ENCODE peak calls at places on chromosomes 6 and 20, in five cellular contexts. One of them, this sample, is unnamed.

GRCh38 chr6:37679539-37680476 is 17.9 kb downstream of the MDGA1 start:
- DNase-seq in gastrocnemius medialis: peak
- DNase-seq in stimulated activated CD4-positive, alpha-beta T cell treated with anti-CD3 and anti-CD28 coated beads, Interleukin-2, amount 100 ng/mL, for 48 hours: no peak
- DNase-seq in NCI-H2081: no peak
- DNase-seq in RWPE1: no peak
- DNase-seq in this sample: no peak

GRCh38 chr20:36507746-36508145 is 33.6 kb upstream of the MYL9 start:
- DNase-seq in gastrocnemius medialis: no peak
- DNase-seq in stimulated activated CD4-positive, alpha-beta T cell treated with anti-CD3 and anti-CD28 coated beads, Interleukin-2, amount 100 ng/mL, for 48 hours: no peak
- DNase-seq in NCI-H2081: no peak
- DNase-seq in RWPE1: peak
- DNase-seq in this sample: no peak

GRCh38 chr6:127198549-127198948 is 68.1 kb upstream of the RNF146 start:
- DNase-seq in gastrocnemius medialis: no peak
- DNase-seq in stimulated activated CD4-positive, alpha-beta T cell treated with anti-CD3 and anti-CD28 coated beads, Interleukin-2, amount 100 ng/mL, for 48 hours: no peak
- DNase-seq in NCI-H2081: no peak
- DNase-seq in RWPE1: no peak
- DNase-seq in this sample: no peak

GRCh38 chr6:131643262-131643631 is 6.1 kb downstream of the ENPP3 start:
- DNase-seq in gastrocnemius medialis: no peak
- DNase-seq in stimulated activated CD4-positive, alpha-beta T cell treated with anti-CD3 and anti-CD28 coated beads, Interleukin-2, amount 100 ng/mL, for 48 hours: no peak
- DNase-seq in NCI-H2081: peak
- DNase-seq in RWPE1: no peak
- DNase-seq in this sample: peak

GRCh38 chr6:44041461-44042260 is 85.6 kb downstream of the MRPL14 start:
- DNase-seq in gastrocnemius medialis: no peak
- DNase-seq in stimulated activated CD4-positive, alpha-beta T cell treated with anti-CD3 and anti-CD28 coated beads, Interleukin-2, amount 100 ng/mL, for 48 hours: no peak
- DNase-seq in NCI-H2081: no peak
- DNase-seq in RWPE1: peak
- DNase-seq in this sample: peak

GRCh38 chr6:33588894-33589293 is 8.8 kb upstream of the BAK1 start:
- DNase-seq in gastrocnemius medialis: no peak
- DNase-seq in stimulated activated CD4-positive, alpha-beta T cell treated with anti-CD3 and anti-CD28 coated beads, Interleukin-2, amount 100 ng/mL, for 48 hours: no peak
- DNase-seq in NCI-H2081: no peak
- DNase-seq in RWPE1: no peak
- DNase-seq in this sample: no peak

GRCh38 chr6:134636221-134636830 is 313.6 kb downstream of the ALDH8A1 start:
- DNase-seq in gastrocnemius medialis: no peak
- DNase-seq in stimulated activated CD4-positive, alpha-beta T cell treated with anti-CD3 and anti-CD28 coated beads, Interleukin-2, amount 100 ng/mL, for 48 hours: peak
- DNase-seq in NCI-H2081: no peak
- DNase-seq in RWPE1: no peak
- DNase-seq in this sample: no peak

GRCh38 chr20:63699466-63700198 is 3.2 kb downstream of the TNFRSF6B start:
- DNase-seq in gastrocnemius medialis: peak
- DNase-seq in stimulated activated CD4-positive, alpha-beta T cell treated with anti-CD3 and anti-CD28 coated beads, Interleukin-2, amount 100 ng/mL, for 48 hours: no peak
- DNase-seq in NCI-H2081: no peak
- DNase-seq in RWPE1: no peak
- DNase-seq in this sample: no peak

GRCh38 chr6:26267083-26267589 is 97.9 kb upstream of the BTN3A2 start:
- DNase-seq in gastrocnemius medialis: no peak
- DNase-seq in stimulated activated CD4-positive, alpha-beta T cell treated with anti-CD3 and anti-CD28 coated beads, Interleukin-2, amount 100 ng/mL, for 48 hours: no peak
- DNase-seq in NCI-H2081: no peak
- DNase-seq in RWPE1: no peak
- DNase-seq in this sample: no peak

GRCh38 chr6:68975064-68975463 is 340.0 kb downstream of the ADGRB3 start:
- DNase-seq in gastrocnemius medialis: no peak
- DNase-seq in stimulated activated CD4-positive, alpha-beta T cell treated with anti-CD3 and anti-CD28 coated beads, Interleukin-2, amount 100 ng/mL, for 48 hours: no peak
- DNase-seq in NCI-H2081: no peak
- DNase-seq in RWPE1: no peak
- DNase-seq in this sample: no peak

GRCh38 chr20:53769041-53769440 is 175.4 kb upstream of the ZNF217 start:
- DNase-seq in gastrocnemius medialis: no peak
- DNase-seq in stimulated activated CD4-positive, alpha-beta T cell treated with anti-CD3 and anti-CD28 coated beads, Interleukin-2, amount 100 ng/mL, for 48 hours: no peak
- DNase-seq in NCI-H2081: no peak
- DNase-seq in RWPE1: no peak
- DNase-seq in this sample: no peak

GRCh38 chr20:36988494-36988966 is 37.0 kb upstream of the SAMHD1 start:
- DNase-seq in gastrocnemius medialis: no peak
- DNase-seq in stimulated activated CD4-positive, alpha-beta T cell treated with anti-CD3 and anti-CD28 coated beads, Interleukin-2, amount 100 ng/mL, for 48 hours: no peak
- DNase-seq in NCI-H2081: peak
- DNase-seq in RWPE1: no peak
- DNase-seq in this sample: no peak

GRCh38 chr20:61184194-61184593 is 67.9 kb upstream of the CDH4 start:
- DNase-seq in gastrocnemius medialis: no peak
- DNase-seq in stimulated activated CD4-positive, alpha-beta T cell treated with anti-CD3 and anti-CD28 coated beads, Interleukin-2, amount 100 ng/mL, for 48 hours: no peak
- DNase-seq in NCI-H2081: no peak
- DNase-seq in RWPE1: peak
- DNase-seq in this sample: no peak

GRCh38 chr6:347232-347631 is 44.3 kb upstream of the IRF4 start:
- DNase-seq in gastrocnemius medialis: no peak
- DNase-seq in stimulated activated CD4-positive, alpha-beta T cell treated with anti-CD3 and anti-CD28 coated beads, Interleukin-2, amount 100 ng/mL, for 48 hours: no peak
- DNase-seq in NCI-H2081: no peak
- DNase-seq in RWPE1: no peak
- DNase-seq in this sample: no peak

GRCh38 chr6:149316740-149317655 is 514 bp upstream of the TAB2 start:
- DNase-seq in gastrocnemius medialis: peak
- DNase-seq in stimulated activated CD4-positive, alpha-beta T cell treated with anti-CD3 and anti-CD28 coated beads, Interleukin-2, amount 100 ng/mL, for 48 hours: peak
- DNase-seq in NCI-H2081: peak
- DNase-seq in RWPE1: peak
- DNase-seq in this sample: peak

GRCh38 chr6:118668761-118669411 is 17.5 kb upstream of the CEP85L start:
- DNase-seq in gastrocnemius medialis: peak
- DNase-seq in stimulated activated CD4-positive, alpha-beta T cell treated with anti-CD3 and anti-CD28 coated beads, Interleukin-2, amount 100 ng/mL, for 48 hours: no peak
- DNase-seq in NCI-H2081: no peak
- DNase-seq in RWPE1: no peak
- DNase-seq in this sample: no peak

GRCh38 chr6:52399511-52400315 is 20.4 kb upstream of the EFHC1 start:
- DNase-seq in gastrocnemius medialis: no peak
- DNase-seq in stimulated activated CD4-positive, alpha-beta T cell treated with anti-CD3 and anti-CD28 coated beads, Interleukin-2, amount 100 ng/mL, for 48 hours: no peak
- DNase-seq in NCI-H2081: peak
- DNase-seq in RWPE1: peak
- DNase-seq in this sample: no peak